ENCODE peak calls at places on chromosomes 3 and 15, in five cellular contexts. One of them, this sample, is unnamed.

GRCh38 chr3:107752202-107752990 is 229.6 kb downstream of the BBX start:
- DNase-seq in CD8-positive, alpha-beta T cell: no peak
- DNase-seq in HS-5: no peak
- DNase-seq in mammary epithelial cell: no peak
- DNase-seq in prostate gland: no peak
- DNase-seq in this sample: peak; percentile 60

GRCh38 chr3:29453278-29453961 is 172.5 kb downstream of the RBMS3 start:
- DNase-seq in CD8-positive, alpha-beta T cell: no peak
- DNase-seq in HS-5: no peak
- DNase-seq in mammary epithelial cell: peak; percentile 26
- DNase-seq in prostate gland: peak; percentile 82
- DNase-seq in this sample: peak; percentile 63

GRCh38 chr15:42024303-42024702 is 3.5 kb upstream of the PLA2G4E start:
- DNase-seq in CD8-positive, alpha-beta T cell: no peak
- DNase-seq in HS-5: no peak
- DNase-seq in mammary epithelial cell: no peak
- DNase-seq in prostate gland: no peak
- DNase-seq in this sample: peak; percentile 37

GRCh38 chr3:38084969-38085942 is 46.2 kb downstream of the DLEC1 start:
- DNase-seq in CD8-positive, alpha-beta T cell: no peak
- DNase-seq in HS-5: no peak
- DNase-seq in mammary epithelial cell: no peak
- DNase-seq in prostate gland: no peak
- DNase-seq in this sample: peak; percentile 39

GRCh38 chr3:171351676-171352075 is 108.5 kb downstream of the TNIK start:
- DNase-seq in CD8-positive, alpha-beta T cell: no peak
- DNase-seq in HS-5: peak; percentile 94
- DNase-seq in mammary epithelial cell: peak; percentile 98
- DNase-seq in prostate gland: no peak
- DNase-seq in this sample: peak; percentile 98

GRCh38 chr15:92079047-92079446 is 225.5 kb downstream of the SLCO3A1 start:
- DNase-seq in CD8-positive, alpha-beta T cell: no peak
- DNase-seq in HS-5: no peak
- DNase-seq in mammary epithelial cell: no peak
- DNase-seq in prostate gland: no peak
- DNase-seq in this sample: no peak

GRCh38 chr15:77171568-77171967 is 100.7 kb upstream of the TSPAN3 start:
- DNase-seq in CD8-positive, alpha-beta T cell: no peak
- DNase-seq in HS-5: no peak
- DNase-seq in mammary epithelial cell: no peak
- DNase-seq in prostate gland: no peak
- DNase-seq in this sample: no peak

GRCh38 chr15:68676926-68677325 is 98.1 kb downstream of the CORO2B start:
- DNase-seq in CD8-positive, alpha-beta T cell: no peak
- DNase-seq in HS-5: no peak
- DNase-seq in mammary epithelial cell: no peak
- DNase-seq in prostate gland: no peak
- DNase-seq in this sample: no peak

GRCh38 chr15:39585394-39585841 is 4.5 kb downstream of the THBS1 start:
- DNase-seq in CD8-positive, alpha-beta T cell: no peak
- DNase-seq in HS-5: no peak
- DNase-seq in mammary epithelial cell: peak; percentile 56
- DNase-seq in prostate gland: no peak
- DNase-seq in this sample: no peak

GRCh38 chr15:32987067-32987466 is 207.4 kb downstream of the FMN1 start:
- DNase-seq in CD8-positive, alpha-beta T cell: no peak
- DNase-seq in HS-5: no peak
- DNase-seq in mammary epithelial cell: no peak
- DNase-seq in prostate gland: no peak
- DNase-seq in this sample: no peak

GRCh38 chr3:146505496-146505895 is 36.1 kb upstream of the PLSCR2 start:
- DNase-seq in CD8-positive, alpha-beta T cell: no peak
- DNase-seq in HS-5: no peak
- DNase-seq in mammary epithelial cell: no peak
- DNase-seq in prostate gland: no peak
- DNase-seq in this sample: no peak

GRCh38 chr3:17151598-17152373 is 267.0 kb downstream of the PLCL2 start:
- DNase-seq in CD8-positive, alpha-beta T cell: peak; percentile 85
- DNase-seq in HS-5: no peak
- DNase-seq in mammary epithelial cell: no peak
- DNase-seq in prostate gland: no peak
- DNase-seq in this sample: no peak

GRCh38 chr3:192929146-192929545 is 11.5 kb upstream of the MB21D2 start:
- DNase-seq in CD8-positive, alpha-beta T cell: no peak
- DNase-seq in HS-5: no peak
- DNase-seq in mammary epithelial cell: peak; percentile 33
- DNase-seq in prostate gland: no peak
- DNase-seq in this sample: peak; percentile 59

GRCh38 chr3:133303430-133303829 is 96.4 kb upstream of the BFSP2 start:
- DNase-seq in CD8-positive, alpha-beta T cell: no peak
- DNase-seq in HS-5: no peak
- DNase-seq in mammary epithelial cell: no peak
- DNase-seq in prostate gland: no peak
- DNase-seq in this sample: no peak

GRCh38 chr3:126460386-126460785 is 15.3 kb downstream of the ZXDC start:
- DNase-seq in CD8-positive, alpha-beta T cell: no peak
- DNase-seq in HS-5: no peak
- DNase-seq in mammary epithelial cell: no peak
- DNase-seq in prostate gland: no peak
- DNase-seq in this sample: no peak

GRCh38 chr15:64163662-64164362 is 990 bp upstream of the PPIB start:
- DNase-seq in CD8-positive, alpha-beta T cell: no peak
- DNase-seq in HS-5: no peak
- DNase-seq in mammary epithelial cell: peak; percentile 32
- DNase-seq in prostate gland: no peak
- DNase-seq in this sample: no peak

GRCh38 chr3:38655708-38656300 is 6.3 kb upstream of the SCN5A start:
- DNase-seq in CD8-positive, alpha-beta T cell: no peak
- DNase-seq in HS-5: no peak
- DNase-seq in mammary epithelial cell: peak; percentile 24
- DNase-seq in prostate gland: no peak
- DNase-seq in this sample: peak; percentile 72

GRCh38 chr3:183826854-183827253 is 1.5 kb upstream of the MAP6D1 start:
- DNase-seq in CD8-positive, alpha-beta T cell: no peak
- DNase-seq in HS-5: no peak
- DNase-seq in mammary epithelial cell: no peak
- DNase-seq in prostate gland: no peak
- DNase-seq in this sample: no peak

GRCh38 chr3:18238721-18239331 is 186.3 kb downstream of the SATB1 start:
- DNase-seq in CD8-positive, alpha-beta T cell: no peak
- DNase-seq in HS-5: no peak
- DNase-seq in mammary epithelial cell: peak; percentile 65
- DNase-seq in prostate gland: no peak
- DNase-seq in this sample: peak; percentile 53

GRCh38 chr3:152244156-152244888 is 24.4 kb upstream of the MBNL1 start:
- DNase-seq in CD8-positive, alpha-beta T cell: no peak
- DNase-seq in HS-5: no peak
- DNase-seq in mammary epithelial cell: no peak
- DNase-seq in prostate gland: no peak
- DNase-seq in this sample: no peak

GRCh38 chr3:4125576-4125975 is 177.6 kb upstream of the SETMAR start:
- DNase-seq in CD8-positive, alpha-beta T cell: no peak
- DNase-seq in HS-5: no peak
- DNase-seq in mammary epithelial cell: no peak
- DNase-seq in prostate gland: no peak
- DNase-seq in this sample: no peak

GRCh38 chr3:131356006-131356405 is 25.6 kb upstream of the NUDT16 start:
- DNase-seq in CD8-positive, alpha-beta T cell: no peak
- DNase-seq in HS-5: no peak
- DNase-seq in mammary epithelial cell: peak; percentile 18
- DNase-seq in prostate gland: no peak
- DNase-seq in this sample: peak; percentile 49

GRCh38 chr15:96160269-96160668 is 170.2 kb upstream of the NR2F2 start:
- DNase-seq in CD8-positive, alpha-beta T cell: no peak
- DNase-seq in HS-5: no peak
- DNase-seq in mammary epithelial cell: no peak
- DNase-seq in prostate gland: peak; percentile 36
- DNase-seq in this sample: no peak

GRCh38 chr15:70299931-70300858 is 202.5 kb upstream of the TLE3 start:
- DNase-seq in CD8-positive, alpha-beta T cell: peak; percentile 87
- DNase-seq in HS-5: no peak
- DNase-seq in mammary epithelial cell: no peak
- DNase-seq in prostate gland: no peak
- DNase-seq in this sample: no peak

This sample was measured in PC-3.